ENCODE peak calls at places on chromosomes 4 and X, in four cellular contexts. One of them, this sample, is unnamed.

GRCh38 chr4:169160825-169161224 is 109.9 kb downstream of the SH3RF1 start:
- DNase-seq in H1: no peak
- DNase-seq in K562: no peak
- DNase-seq in GM12878: no peak
- DNase-seq in this sample: no peak

GRCh38 chr4:122787940-122788339 is 38.7 kb upstream of the FGF2 start:
- DNase-seq in H1: no peak
- DNase-seq in K562: no peak
- DNase-seq in GM12878: no peak
- DNase-seq in this sample: no peak

GRCh38 chr4:55634417-55635128 is 1.5 kb downstream of the NMU start:
- DNase-seq in H1: no peak
- DNase-seq in K562: peak; percentile 46
- DNase-seq in GM12878: no peak
- DNase-seq in this sample: no peak

GRCh38 chr4:5971077-5971447 is 47.2 kb downstream of the C4orf50 start:
- DNase-seq in H1: no peak
- DNase-seq in K562: peak; percentile 10
- DNase-seq in GM12878: no peak
- DNase-seq in this sample: no peak

GRCh38 chrX:97740886-97741285 is 857.2 kb downstream of the RPA4 start:
- DNase-seq in H1: no peak
- DNase-seq in K562: no peak
- DNase-seq in GM12878: no peak
- DNase-seq in this sample: no peak

GRCh38 chr4:83644677-83645639 is 109.0 kb downstream of the GPAT3 start:
- DNase-seq in H1: no peak
- DNase-seq in K562: peak; percentile 75
- DNase-seq in GM12878: peak; percentile 28
- DNase-seq in this sample: peak; percentile 65

GRCh38 chrX:40303256-40304077 is 205.7 kb upstream of the BCOR start:
- DNase-seq in H1: no peak
- DNase-seq in K562: no peak
- DNase-seq in GM12878: no peak
- DNase-seq in this sample: no peak

GRCh38 chr4:16492872-16493271 is 266.6 kb upstream of the TAPT1 start:
- DNase-seq in H1: no peak
- DNase-seq in K562: no peak
- DNase-seq in GM12878: no peak
- DNase-seq in this sample: no peak

GRCh38 chrX:103153661-103154060 is 60.7 kb upstream of the NXF3 start:
- DNase-seq in H1: no peak
- DNase-seq in K562: no peak
- DNase-seq in GM12878: no peak
- DNase-seq in this sample: no peak

GRCh38 chrX:130111220-130111934 is 1.1 kb upstream of the ELF4 start:
- DNase-seq in H1: peak; percentile 48
- DNase-seq in K562: peak; percentile 49
- DNase-seq in GM12878: no peak
- DNase-seq in this sample: no peak

GRCh38 chr4:99853993-99854392 is 37.4 kb downstream of the DAPP1 start:
- DNase-seq in H1: no peak
- DNase-seq in K562: no peak
- DNase-seq in GM12878: no peak
- DNase-seq in this sample: no peak

GRCh38 chr4:182823576-182823975 is 93.6 kb downstream of the DCTD start:
- DNase-seq in H1: no peak
- DNase-seq in K562: no peak
- DNase-seq in GM12878: no peak
- DNase-seq in this sample: no peak

GRCh38 chrX:154779261-154779660 is 16.6 kb downstream of the DKC1 start:
- DNase-seq in H1: no peak
- DNase-seq in K562: no peak
- DNase-seq in GM12878: no peak
- DNase-seq in this sample: peak; percentile 82

GRCh38 chr4:14078311-14078710 is 450.8 kb upstream of the BOD1L1 start:
- DNase-seq in H1: no peak
- DNase-seq in K562: no peak
- DNase-seq in GM12878: no peak
- DNase-seq in this sample: no peak

GRCh38 chr4:108556166-108556565 is 64.2 kb upstream of the RPL34 start:
- DNase-seq in H1: no peak
- DNase-seq in K562: no peak
- DNase-seq in GM12878: no peak
- DNase-seq in this sample: no peak

GRCh38 chrX:54479471-54480122 is 16.4 kb downstream of the FGD1 start:
- DNase-seq in H1: peak; percentile 53
- DNase-seq in K562: no peak
- DNase-seq in GM12878: no peak
- DNase-seq in this sample: no peak

GRCh38 chrX:150063138-150063518 is 124.8 kb upstream of the EOLA2 start:
- DNase-seq in H1: no peak
- DNase-seq in K562: no peak
- DNase-seq in GM12878: no peak
- DNase-seq in this sample: no peak

GRCh38 chrX:45622538-45622937 is 421.9 kb upstream of the DIPK2B start:
- DNase-seq in H1: no peak
- DNase-seq in K562: no peak
- DNase-seq in GM12878: no peak
- DNase-seq in this sample: peak; percentile 65

GRCh38 chr4:2007804-2008670 is 737 bp downstream of the NELFA start:
- DNase-seq in H1: no peak
- DNase-seq in K562: peak; percentile 39
- DNase-seq in GM12878: no peak
- DNase-seq in this sample: peak; percentile 9

GRCh38 chrX:134734343-134735001 is 76.2 kb upstream of the PLAC1 start:
- DNase-seq in H1: no peak
- DNase-seq in K562: no peak
- DNase-seq in GM12878: no peak
- DNase-seq in this sample: peak; percentile 80

GRCh38 chrX:24282381-24283121 is 31.3 kb downstream of the SUPT20HL2 start:
- DNase-seq in H1: no peak
- DNase-seq in K562: no peak
- DNase-seq in GM12878: no peak
- DNase-seq in this sample: peak; percentile 31

GRCh38 chrX:37476571-37477188 is 94.8 kb upstream of the LANCL3 start:
- DNase-seq in H1: no peak
- DNase-seq in K562: no peak
- DNase-seq in GM12878: no peak
- DNase-seq in this sample: no peak

DNA sequence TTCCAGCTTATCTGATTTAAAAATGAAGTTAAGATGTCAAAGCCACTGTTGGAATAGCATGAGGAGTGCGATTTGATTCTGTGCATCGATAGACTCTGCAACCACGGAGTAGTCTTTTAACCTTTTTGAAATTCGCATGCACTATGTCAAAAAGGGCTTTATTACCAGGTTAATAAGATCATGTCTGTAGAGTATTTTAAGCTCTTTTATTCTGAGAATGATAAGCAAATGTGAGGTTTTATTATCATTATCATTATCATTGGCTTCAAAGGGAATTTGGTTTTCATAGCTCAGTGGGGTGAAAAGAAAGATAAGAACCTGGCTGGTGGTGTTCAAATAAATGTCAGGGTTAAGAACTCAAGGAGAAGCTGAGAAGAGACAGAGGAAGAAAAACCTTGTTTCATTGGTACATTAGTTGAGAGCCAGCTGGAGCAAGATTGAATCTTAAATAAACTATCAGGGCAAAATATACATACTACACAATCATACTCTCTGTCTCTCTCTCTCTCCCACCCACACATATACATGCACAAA is 102.6 kb downstream of the MMRN1 start:
- DNase-seq in H1: no peak
- DNase-seq in K562: no peak
- DNase-seq in GM12878: no peak
- DNase-seq in this sample: no peak
- TF ChIP-seq CHD1 in H1: no peak
- TF ChIP-seq CHD1 in K562: no peak
- TF ChIP-seq CHD1 in GM12878: no peak
- TF ChIP-seq CHD1 in this sample: no peak

GRCh38 chr4:174496631-174497442 is 25.5 kb downstream of the HPGD start:
- DNase-seq in H1: no peak
- DNase-seq in K562: no peak
- DNase-seq in GM12878: no peak
- DNase-seq in this sample: no peak
- TF ChIP-seq CHD1 in H1: no peak
- TF ChIP-seq CHD1 in K562: no peak
- TF ChIP-seq CHD1 in GM12878: no peak
- TF ChIP-seq CHD1 in this sample: no peak

GRCh38 chr4:95410387-95411005 is 138.3 kb downstream of the UNC5C start:
- DNase-seq in H1: no peak
- DNase-seq in K562: no peak
- DNase-seq in GM12878: no peak
- DNase-seq in this sample: no peak

GRCh38 chr4:95409127-95409526 is 139.6 kb downstream of the UNC5C start:
- DNase-seq in H1: no peak
- DNase-seq in K562: no peak
- DNase-seq in GM12878: no peak
- DNase-seq in this sample: peak; percentile 18

GRCh38 chr4:95415346-95415771 is 133.4 kb downstream of the UNC5C start:
- DNase-seq in H1: no peak
- DNase-seq in K562: no peak
- DNase-seq in GM12878: no peak
- DNase-seq in this sample: peak; percentile 38

GRCh38 chr4:95409750-95410149 is 139.0 kb downstream of the UNC5C start:
- DNase-seq in H1: no peak
- DNase-seq in K562: no peak
- DNase-seq in GM12878: no peak
- DNase-seq in this sample: no peak
- TF ChIP-seq CHD1 in H1: no peak
- TF ChIP-seq CHD1 in K562: no peak
- TF ChIP-seq CHD1 in GM12878: no peak
- TF ChIP-seq CHD1 in this sample: no peak

DNA sequence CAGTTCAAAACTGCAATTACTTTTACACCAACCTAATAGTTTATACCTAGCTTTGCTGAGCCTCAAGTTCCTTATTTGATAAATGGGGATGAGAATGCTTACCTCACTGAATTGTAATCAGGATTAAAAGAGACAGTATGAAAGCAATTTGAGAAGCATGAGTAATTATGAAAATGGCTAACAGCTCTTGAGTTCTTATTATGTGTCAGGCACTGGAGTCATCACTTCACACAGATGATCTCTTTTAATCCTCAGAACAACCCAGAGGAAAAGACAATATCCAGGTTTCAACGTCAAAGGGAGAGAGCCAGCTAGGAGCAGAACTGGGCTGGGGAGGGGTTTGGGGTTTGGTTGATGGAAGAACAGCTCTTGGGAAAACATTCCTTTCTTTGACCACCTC is 221.0 kb upstream of the NWD2 start:
- DNase-seq in H1: no peak
- DNase-seq in K562: no peak
- DNase-seq in GM12878: no peak
- DNase-seq in this sample: no peak
- TF ChIP-seq CHD1 in H1: no peak
- TF ChIP-seq CHD1 in K562: no peak
- TF ChIP-seq CHD1 in GM12878: no peak
- TF ChIP-seq CHD1 in this sample: no peak

GRCh38 chr4:25844957-25845712 is 17.7 kb downstream of the SEL1L3 start:
- DNase-seq in H1: no peak
- DNase-seq in K562: no peak
- DNase-seq in GM12878: no peak
- DNase-seq in this sample: no peak

GRCh38 chr4:25845841-25846653 is 16.7 kb downstream of the SEL1L3 start:
- DNase-seq in H1: peak; percentile 51
- DNase-seq in K562: no peak
- DNase-seq in GM12878: no peak
- DNase-seq in this sample: no peak

GRCh38 chr4:25839687-25840086 is 23.1 kb downstream of the SEL1L3 start:
- DNase-seq in H1: no peak
- DNase-seq in K562: no peak
- DNase-seq in GM12878: no peak
- DNase-seq in this sample: no peak

GRCh38 chr4:25843340-25844097 is 19.3 kb downstream of the SEL1L3 start:
- DNase-seq in H1: no peak
- DNase-seq in K562: peak; percentile 30
- DNase-seq in GM12878: no peak
- DNase-seq in this sample: no peak

DNA sequence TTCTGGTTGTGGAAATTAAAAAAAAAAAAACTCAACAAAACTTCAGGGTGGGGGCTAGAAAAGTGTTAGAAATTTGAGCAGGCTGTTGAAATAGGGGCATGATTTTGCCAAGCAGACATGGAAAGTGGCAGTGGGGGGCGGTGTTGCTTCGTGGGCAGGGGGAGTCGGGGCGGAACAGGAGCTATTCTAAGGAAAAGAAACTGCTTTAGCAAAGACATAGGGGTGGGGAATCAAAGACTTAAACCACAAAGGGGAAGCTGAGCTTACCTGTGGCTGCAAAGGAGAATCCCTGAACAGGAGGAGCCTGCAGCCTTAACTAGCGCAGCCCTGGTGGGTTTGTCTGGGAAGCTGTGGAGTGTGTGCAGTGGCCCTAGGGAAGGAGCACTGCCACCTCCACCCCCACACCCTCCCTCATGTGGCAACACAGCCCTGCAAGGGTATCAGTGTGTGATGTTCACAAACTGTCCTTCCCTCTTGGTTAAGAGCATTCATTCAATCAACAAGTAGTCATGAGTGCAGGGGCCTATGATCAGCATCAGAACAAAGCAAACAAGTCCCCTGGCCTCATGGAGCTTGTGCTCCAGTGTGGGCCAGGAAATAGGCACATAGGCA is 20.5 kb downstream of the SEL1L3 start:
- DNase-seq in H1: peak; percentile 63
- DNase-seq in K562: no peak
- DNase-seq in GM12878: peak; percentile 21
- DNase-seq in this sample: no peak
- TF ChIP-seq CHD1 in H1: no peak
- TF ChIP-seq CHD1 in K562: no peak
- TF ChIP-seq CHD1 in GM12878: no peak
- TF ChIP-seq CHD1 in this sample: no peak